ENCODE peak calls at places on chromosomes 11 and 22, in four cellular contexts. One of them, this sample, is unnamed.

GRCh38 chr11:128532571-128533091 is 54.7 kb downstream of the ETS1 start:
- DNase-seq in GM12878: no peak
- DNase-seq in GM12891: no peak
- DNase-seq in K562: no peak
- DNase-seq in this sample: no peak

GRCh38 chr11:13210424-13210823 is 67.2 kb upstream of the BMAL1 start:
- DNase-seq in GM12891: no peak
- DNase-seq in K562: peak
- DNase-seq in GM12878: no peak
- DNase-seq in this sample: peak

GRCh38 chr11:112448806-112449205 is 188.1 kb upstream of the PLET1 start:
- DNase-seq in GM12891: no peak
- DNase-seq in GM12878: no peak
- DNase-seq in K562: no peak
- DNase-seq in this sample: no peak

GRCh38 chr11:64438986-64439771 is 80.2 kb downstream of the RPS6KA4 start:
- DNase-seq in GM12891: no peak
- DNase-seq in K562: no peak
- DNase-seq in GM12878: no peak
- DNase-seq in this sample: no peak

GRCh38 chr11:35281169-35281591 is 138.2 kb downstream of the SLC1A2 start:
- DNase-seq in K562: no peak
- DNase-seq in GM12878: no peak
- DNase-seq in GM12891: no peak
- DNase-seq in this sample: no peak

GRCh38 chr11:1039481-1040427 is 3.2 kb upstream of the MUC6 start:
- DNase-seq in GM12891: no peak
- DNase-seq in GM12878: no peak
- DNase-seq in K562: no peak
- DNase-seq in this sample: no peak

GRCh38 chr11:6219359-6219758 is 14.0 kb downstream of the C11orf42 start:
- DNase-seq in GM12878: no peak
- DNase-seq in K562: no peak
- DNase-seq in GM12891: no peak
- DNase-seq in this sample: no peak

GRCh38 chr22:31244943-31245451 is 32.9 kb downstream of the LIMK2 start:
- DNase-seq in GM12891: no peak
- DNase-seq in GM12878: no peak
- DNase-seq in K562: no peak
- DNase-seq in this sample: no peak

GRCh38 chr11:23406131-23406819 is 546.0 kb upstream of the CCDC179 start:
- DNase-seq in GM12891: no peak
- DNase-seq in K562: no peak
- DNase-seq in GM12878: no peak
- DNase-seq in this sample: no peak

GRCh38 chr11:118703563-118704106 is 24.2 kb upstream of the TREH start:
- DNase-seq in K562: peak
- DNase-seq in GM12891: no peak
- DNase-seq in GM12878: no peak
- DNase-seq in this sample: no peak

GRCh38 chr11:118842369-118842768 is 41.3 kb upstream of the CXCR5 start:
- DNase-seq in GM12878: no peak
- DNase-seq in GM12891: no peak
- DNase-seq in K562: no peak
- DNase-seq in this sample: no peak

GRCh38 chr11:30595929-30596328 is 9.8 kb upstream of the MPPED2 start:
- DNase-seq in GM12891: no peak
- DNase-seq in GM12878: no peak
- DNase-seq in K562: no peak
- DNase-seq in this sample: no peak

GRCh38 chr11:115146425-115146824 is 357.8 kb downstream of the CADM1 start:
- DNase-seq in GM12891: no peak
- DNase-seq in GM12878: no peak
- DNase-seq in K562: no peak
- DNase-seq in this sample: peak

GRCh38 chr11:114272311-114272710 is 23.9 kb upstream of the NNMT start:
- DNase-seq in GM12891: no peak
- DNase-seq in GM12878: no peak
- DNase-seq in K562: no peak
- DNase-seq in this sample: no peak

GRCh38 chr11:1749787-1750351 is 526 bp downstream of the IFITM10 start:
- DNase-seq in GM12878: no peak
- DNase-seq in K562: peak
- DNase-seq in GM12891: no peak
- DNase-seq in this sample: no peak

GRCh38 chr22:17559188-17559587 is 4.1 kb upstream of the SLC25A18 start:
- DNase-seq in GM12878: no peak
- DNase-seq in K562: no peak
- DNase-seq in GM12891: no peak
- DNase-seq in this sample: no peak

GRCh38 chr22:29707471-29707870 is 12.3 kb upstream of the CABP7 start:
- DNase-seq in K562: no peak
- DNase-seq in GM12891: no peak
- DNase-seq in GM12878: no peak
- DNase-seq in this sample: no peak

GRCh38 chr22:23184764-23185113 is 4.4 kb downstream of the BCR start:
- DNase-seq in K562: peak
- DNase-seq in GM12891: no peak
- DNase-seq in GM12878: no peak
- DNase-seq in this sample: no peak

GRCh38 chr22:29128891-29129643 is 56.2 kb downstream of the KREMEN1 start:
- DNase-seq in GM12878: no peak
- DNase-seq in GM12891: no peak
- DNase-seq in K562: no peak
- DNase-seq in this sample: no peak

GRCh38 chr11:82045748-82046457 is 687.8 kb downstream of the FAM181B start:
- DNase-seq in GM12878: no peak
- DNase-seq in GM12891: no peak
- DNase-seq in K562: no peak
- DNase-seq in this sample: no peak

GRCh38 chr22:22094514-22094913 is 111.9 kb upstream of the TOP3B start:
- DNase-seq in K562: no peak
- DNase-seq in GM12891: no peak
- DNase-seq in GM12878: no peak
- DNase-seq in this sample: no peak

GRCh38 chr22:47054231-47055072 is 292.0 kb downstream of the TBC1D22A start:
- DNase-seq in K562: no peak
- DNase-seq in GM12878: no peak
- DNase-seq in GM12891: no peak
- DNase-seq in this sample: no peak

GRCh38 chr11:117228091-117228490 is 3.8 kb downstream of the PCSK7 start:
- DNase-seq in GM12878: no peak
- DNase-seq in K562: no peak
- DNase-seq in GM12891: no peak
- DNase-seq in this sample: no peak

GRCh38 chr22:48434868-48435250 is 1392.8 kb downstream of the BRD1 start:
- DNase-seq in GM12878: no peak
- DNase-seq in K562: no peak
- DNase-seq in GM12891: no peak
- DNase-seq in this sample: no peak

GRCh38 chr11:9250139-9250582 is 15.0 kb downstream of the DENND5A start:
- DNase-seq in GM12891: peak
- DNase-seq in K562: peak
- DNase-seq in GM12878: peak
- DNase-seq in this sample: peak

GRCh38 chr11:14308114-14308896 is 50.7 kb downstream of the RRAS2 start:
- DNase-seq in K562: peak
- DNase-seq in GM12878: no peak
- DNase-seq in GM12891: no peak
- DNase-seq in this sample: peak

GRCh38 chr11:13923716-13924650 is 38.5 kb upstream of the SPON1 start:
- DNase-seq in GM12891: no peak
- DNase-seq in K562: no peak
- DNase-seq in GM12878: peak
- DNase-seq in this sample: no peak

GRCh38 chr11:120500414-120500936 is 11.1 kb upstream of the GRIK4 start:
- DNase-seq in GM12878: no peak
- DNase-seq in GM12891: no peak
- DNase-seq in K562: no peak
- DNase-seq in this sample: no peak

GRCh38 chr22:19291218-19291579 is 320 bp downstream of the CLTCL1 start:
- DNase-seq in GM12891: peak
- DNase-seq in GM12878: no peak
- DNase-seq in K562: peak
- DNase-seq in this sample: no peak

GRCh38 chr11:13215157-13215556 is 62.4 kb upstream of the BMAL1 start:
- DNase-seq in GM12878: no peak
- DNase-seq in GM12891: no peak
- DNase-seq in K562: no peak
- DNase-seq in this sample: no peak

GRCh38 chr22:31154975-31155374 is 5.0 kb upstream of the RNF185 start:
- DNase-seq in GM12891: no peak
- DNase-seq in K562: no peak
- DNase-seq in GM12878: no peak
- DNase-seq in this sample: no peak

GRCh38 chr11:12377824-12378593 is 638 bp downstream of the PARVA start:
- DNase-seq in GM12891: no peak
- DNase-seq in GM12878: no peak
- DNase-seq in K562: peak
- DNase-seq in this sample: no peak

GRCh38 chr11:112769170-112769569 is 192.1 kb upstream of the NCAM1 start:
- DNase-seq in GM12891: no peak
- DNase-seq in GM12878: no peak
- DNase-seq in K562: no peak
- DNase-seq in this sample: no peak

GRCh38 chr11:8229299-8230177 is 34.1 kb downstream of the LMO1 start:
- DNase-seq in K562: no peak
- DNase-seq in GM12891: no peak
- DNase-seq in GM12878: no peak
- DNase-seq in this sample: no peak

GRCh38 chr22:39214383-39215069 is 30.3 kb downstream of the PDGFB start:
- DNase-seq in K562: no peak
- DNase-seq in GM12891: no peak
- DNase-seq in GM12878: no peak
- DNase-seq in this sample: no peak
- TF ChIP-seq SPI1 in K562: no peak
- TF ChIP-seq SPI1 in GM12891: no peak
- TF ChIP-seq SPI1 in GM12878: no peak
- TF ChIP-seq SPI1 in this sample: no peak

GRCh38 chr22:49960159-49960966 is at the start of gene PIM3:
- DNase-seq in K562: peak
- DNase-seq in GM12878: peak
- DNase-seq in GM12891: peak
- DNase-seq in this sample: peak
- TF ChIP-seq SPI1 in K562: peak
- TF ChIP-seq SPI1 in GM12878: peak
- TF ChIP-seq SPI1 in GM12891: no peak
- TF ChIP-seq SPI1 in this sample: peak

DNA sequence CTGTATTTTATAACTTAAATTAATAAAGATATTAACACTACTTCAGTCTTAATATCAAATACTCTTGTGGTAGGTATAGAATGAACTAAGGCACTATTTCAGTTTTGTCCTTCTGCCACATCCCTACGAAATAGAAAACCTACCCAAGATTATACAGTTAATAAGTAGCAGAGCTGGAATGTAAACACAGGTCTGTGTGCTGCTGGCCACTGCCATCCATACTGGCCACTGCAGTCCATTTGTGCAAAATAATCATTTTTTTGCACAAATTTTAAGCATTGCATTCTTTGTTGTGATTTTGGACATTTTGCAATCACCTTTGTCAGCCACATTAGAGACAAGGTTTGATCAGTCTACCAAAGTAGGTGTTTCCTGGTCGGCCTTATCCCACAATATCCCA is 91.9 kb downstream of the ME3 start:
- DNase-seq in GM12891: no peak
- DNase-seq in K562: no peak
- DNase-seq in GM12878: no peak
- DNase-seq in this sample: no peak
- TF ChIP-seq SPI1 in GM12891: no peak
- TF ChIP-seq SPI1 in K562: no peak
- TF ChIP-seq SPI1 in GM12878: no peak
- TF ChIP-seq SPI1 in this sample: no peak

DNA sequence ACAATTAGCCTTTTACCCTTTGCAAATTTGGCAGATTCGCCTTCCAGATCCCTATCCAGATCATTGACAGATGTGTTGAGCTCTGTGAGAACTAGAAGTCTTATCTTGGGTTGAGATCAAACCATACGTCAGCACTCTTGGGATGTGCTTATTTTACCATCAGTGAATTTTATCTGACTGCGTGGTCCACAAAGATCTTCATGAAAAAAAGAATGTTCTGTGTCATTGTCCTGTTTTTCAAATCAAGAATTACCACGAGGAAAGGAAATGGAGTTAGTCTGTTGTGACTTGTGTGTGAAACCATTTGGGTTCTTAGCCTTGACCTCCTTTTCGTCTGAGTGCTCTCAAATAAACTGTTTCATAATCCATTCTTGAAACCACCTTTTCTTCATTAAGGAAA is 86.2 kb upstream of the SORL1-AS1 start:
- DNase-seq in K562: no peak
- DNase-seq in GM12891: no peak
- DNase-seq in GM12878: peak
- DNase-seq in this sample: no peak
- TF ChIP-seq SPI1 in K562: no peak
- TF ChIP-seq SPI1 in GM12891: no peak
- TF ChIP-seq SPI1 in GM12878: no peak
- TF ChIP-seq SPI1 in this sample: no peak

DNA sequence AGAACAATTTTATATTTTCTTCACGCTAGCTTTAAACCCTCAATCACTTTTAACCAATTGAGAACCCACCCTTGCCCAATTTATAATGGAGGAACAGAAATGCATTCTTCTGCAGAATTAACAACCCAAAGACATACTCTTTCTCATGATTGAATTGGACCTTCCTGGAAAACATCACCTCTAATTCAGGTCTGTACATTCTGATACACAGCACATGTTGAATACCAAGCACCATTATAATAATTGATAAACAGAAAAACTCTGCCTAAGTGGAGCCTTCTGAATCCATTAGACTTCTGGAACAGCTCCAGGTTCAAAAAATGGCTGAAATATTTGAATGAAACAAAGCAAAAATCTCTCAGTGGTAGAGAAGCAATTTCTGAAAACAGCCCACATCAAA is 105.4 kb downstream of the FAM76B start:
- DNase-seq in GM12891: no peak
- DNase-seq in K562: no peak
- DNase-seq in GM12878: no peak
- DNase-seq in this sample: no peak
- TF ChIP-seq SPI1 in GM12891: no peak
- TF ChIP-seq SPI1 in K562: no peak
- TF ChIP-seq SPI1 in GM12878: no peak
- TF ChIP-seq SPI1 in this sample: no peak

DNA sequence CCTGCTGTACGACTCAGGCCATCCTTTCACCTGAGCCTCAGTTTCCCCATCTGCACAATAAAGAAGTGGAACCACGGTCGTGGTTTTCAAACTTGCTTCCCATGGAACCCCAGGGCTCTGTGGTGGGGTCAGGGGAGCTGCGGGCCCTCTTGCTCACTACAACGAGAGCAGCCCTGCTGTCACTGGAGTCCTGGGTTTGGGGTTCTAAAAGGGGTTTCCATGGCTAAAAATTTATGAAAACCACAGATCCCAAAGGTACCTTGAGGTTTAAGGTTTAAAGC is 45.4 kb upstream of the CARS1 start:
- DNase-seq in GM12878: no peak
- DNase-seq in GM12891: no peak
- DNase-seq in K562: no peak
- DNase-seq in this sample: no peak
- TF ChIP-seq SPI1 in GM12878: no peak
- TF ChIP-seq SPI1 in GM12891: no peak
- TF ChIP-seq SPI1 in K562: no peak
- TF ChIP-seq SPI1 in this sample: no peak

This sample was measured in HL-60.